ENCODE peak calls at places on chromosomes 7 and 10, in six cellular contexts. One of them, this sample, is unnamed.

GRCh38 chr10:59709472-59710125 is at the start of gene SLC16A9:
- DNase-seq in OCI-M1: peak; percentile 92
- DNase-seq in heart right ventricle: peak; percentile 57
- DNase-seq in posterior cingulate gyrus: peak; percentile 87
- DNase-seq in AG04450: no peak
- DNase-seq in stimulated activated CD4-positive, alpha-beta T cell treated with anti-CD3 and anti-CD28 coated beads, Interleukin-2, amount 100 ng/mL, for 48 hours: peak; percentile 30
- DNase-seq in this sample: peak; percentile 74

GRCh38 chr10:75497997-75498797 is 66.8 kb downstream of the LRMDA start:
- DNase-seq in OCI-M1: no peak
- DNase-seq in AG04450: no peak
- DNase-seq in stimulated activated CD4-positive, alpha-beta T cell treated with anti-CD3 and anti-CD28 coated beads, Interleukin-2, amount 100 ng/mL, for 48 hours: no peak
- DNase-seq in posterior cingulate gyrus: no peak
- DNase-seq in heart right ventricle: peak; percentile 14
- DNase-seq in this sample: peak; percentile 73

GRCh38 chr10:121138112-121138860 is 287.1 kb downstream of the WDR11 start:
- DNase-seq in AG04450: no peak
- DNase-seq in stimulated activated CD4-positive, alpha-beta T cell treated with anti-CD3 and anti-CD28 coated beads, Interleukin-2, amount 100 ng/mL, for 48 hours: no peak
- DNase-seq in posterior cingulate gyrus: no peak
- DNase-seq in OCI-M1: no peak
- DNase-seq in heart right ventricle: no peak
- DNase-seq in this sample: no peak

GRCh38 chr7:155921086-155921803 is 109.0 kb upstream of the SHH start:
- DNase-seq in posterior cingulate gyrus: no peak
- DNase-seq in heart right ventricle: no peak
- DNase-seq in stimulated activated CD4-positive, alpha-beta T cell treated with anti-CD3 and anti-CD28 coated beads, Interleukin-2, amount 100 ng/mL, for 48 hours: no peak
- DNase-seq in OCI-M1: no peak
- DNase-seq in AG04450: no peak
- DNase-seq in this sample: no peak

GRCh38 chr10:104251443-104251842 is 3.2 kb upstream of the GSTO1 start:
- DNase-seq in heart right ventricle: no peak
- DNase-seq in AG04450: no peak
- DNase-seq in posterior cingulate gyrus: no peak
- DNase-seq in OCI-M1: no peak
- DNase-seq in stimulated activated CD4-positive, alpha-beta T cell treated with anti-CD3 and anti-CD28 coated beads, Interleukin-2, amount 100 ng/mL, for 48 hours: no peak
- DNase-seq in this sample: no peak

GRCh38 chr10:73509695-73510094 is 13.9 kb upstream of the PPP3CB start:
- DNase-seq in AG04450: no peak
- DNase-seq in stimulated activated CD4-positive, alpha-beta T cell treated with anti-CD3 and anti-CD28 coated beads, Interleukin-2, amount 100 ng/mL, for 48 hours: no peak
- DNase-seq in heart right ventricle: no peak
- DNase-seq in posterior cingulate gyrus: no peak
- DNase-seq in OCI-M1: no peak
- DNase-seq in this sample: no peak

GRCh38 chr7:87506243-87507180 is 31.0 kb upstream of the ABCB4 start:
- DNase-seq in posterior cingulate gyrus: no peak
- DNase-seq in heart right ventricle: no peak
- DNase-seq in AG04450: peak; percentile 15
- DNase-seq in OCI-M1: peak; percentile 69
- DNase-seq in stimulated activated CD4-positive, alpha-beta T cell treated with anti-CD3 and anti-CD28 coated beads, Interleukin-2, amount 100 ng/mL, for 48 hours: no peak
- DNase-seq in this sample: no peak

GRCh38 chr10:131586958-131587357 is 275.4 kb upstream of the TCERG1L start:
- DNase-seq in heart right ventricle: no peak
- DNase-seq in posterior cingulate gyrus: no peak
- DNase-seq in stimulated activated CD4-positive, alpha-beta T cell treated with anti-CD3 and anti-CD28 coated beads, Interleukin-2, amount 100 ng/mL, for 48 hours: no peak
- DNase-seq in AG04450: no peak
- DNase-seq in OCI-M1: no peak
- DNase-seq in this sample: no peak

GRCh38 chr10:103551619-103552602 is 58.4 kb downstream of the NEURL1 start:
- DNase-seq in posterior cingulate gyrus: peak; percentile 73
- DNase-seq in stimulated activated CD4-positive, alpha-beta T cell treated with anti-CD3 and anti-CD28 coated beads, Interleukin-2, amount 100 ng/mL, for 48 hours: no peak
- DNase-seq in OCI-M1: peak; percentile 13
- DNase-seq in heart right ventricle: no peak
- DNase-seq in AG04450: no peak
- DNase-seq in this sample: no peak

GRCh38 chr10:101782811-101783735 is at the start of gene NPM3:
- DNase-seq in AG04450: peak; percentile 29
- DNase-seq in OCI-M1: peak; percentile 95
- DNase-seq in stimulated activated CD4-positive, alpha-beta T cell treated with anti-CD3 and anti-CD28 coated beads, Interleukin-2, amount 100 ng/mL, for 48 hours: peak; percentile 82
- DNase-seq in posterior cingulate gyrus: peak; percentile 98
- DNase-seq in heart right ventricle: peak; percentile 78
- DNase-seq in this sample: peak; percentile 92

GRCh38 chr7:103793614-103794013 is 195.8 kb downstream of the RELN start:
- DNase-seq in heart right ventricle: no peak
- DNase-seq in AG04450: no peak
- DNase-seq in stimulated activated CD4-positive, alpha-beta T cell treated with anti-CD3 and anti-CD28 coated beads, Interleukin-2, amount 100 ng/mL, for 48 hours: no peak
- DNase-seq in OCI-M1: no peak
- DNase-seq in posterior cingulate gyrus: no peak
- DNase-seq in this sample: no peak

GRCh38 chr10:44962870-44963738 is 3.5 kb downstream of the RASSF4 start:
- DNase-seq in stimulated activated CD4-positive, alpha-beta T cell treated with anti-CD3 and anti-CD28 coated beads, Interleukin-2, amount 100 ng/mL, for 48 hours: no peak
- DNase-seq in posterior cingulate gyrus: peak; percentile 91
- DNase-seq in AG04450: no peak
- DNase-seq in OCI-M1: peak; percentile 28
- DNase-seq in heart right ventricle: no peak
- DNase-seq in this sample: peak; percentile 64

GRCh38 chr7:10128748-10129147 is 844.9 kb upstream of the PHF14 start:
- DNase-seq in posterior cingulate gyrus: peak; percentile 90
- DNase-seq in AG04450: no peak
- DNase-seq in heart right ventricle: no peak
- DNase-seq in stimulated activated CD4-positive, alpha-beta T cell treated with anti-CD3 and anti-CD28 coated beads, Interleukin-2, amount 100 ng/mL, for 48 hours: no peak
- DNase-seq in OCI-M1: peak; percentile 14
- DNase-seq in this sample: no peak

GRCh38 chr10:58754419-58755180 is 241.9 kb downstream of the BICC1 start:
- DNase-seq in posterior cingulate gyrus: no peak
- DNase-seq in stimulated activated CD4-positive, alpha-beta T cell treated with anti-CD3 and anti-CD28 coated beads, Interleukin-2, amount 100 ng/mL, for 48 hours: no peak
- DNase-seq in OCI-M1: no peak
- DNase-seq in AG04450: no peak
- DNase-seq in heart right ventricle: no peak
- DNase-seq in this sample: no peak

GRCh38 chr10:1150638-1150955 is 94.4 kb downstream of the WDR37 start:
- DNase-seq in OCI-M1: no peak
- DNase-seq in stimulated activated CD4-positive, alpha-beta T cell treated with anti-CD3 and anti-CD28 coated beads, Interleukin-2, amount 100 ng/mL, for 48 hours: no peak
- DNase-seq in AG04450: no peak
- DNase-seq in posterior cingulate gyrus: peak; percentile 63
- DNase-seq in heart right ventricle: no peak
- DNase-seq in this sample: peak; percentile 39

GRCh38 chr7:84085147-84085546 is 109.4 kb downstream of the SEMA3A start:
- DNase-seq in heart right ventricle: no peak
- DNase-seq in stimulated activated CD4-positive, alpha-beta T cell treated with anti-CD3 and anti-CD28 coated beads, Interleukin-2, amount 100 ng/mL, for 48 hours: no peak
- DNase-seq in posterior cingulate gyrus: no peak
- DNase-seq in OCI-M1: peak; percentile 44
- DNase-seq in AG04450: peak; percentile 47
- DNase-seq in this sample: no peak

GRCh38 chr10:125008689-125009579 is 67.0 kb downstream of the ZRANB1 start:
- DNase-seq in posterior cingulate gyrus: peak; percentile 57
- DNase-seq in heart right ventricle: no peak
- DNase-seq in stimulated activated CD4-positive, alpha-beta T cell treated with anti-CD3 and anti-CD28 coated beads, Interleukin-2, amount 100 ng/mL, for 48 hours: no peak
- DNase-seq in AG04450: no peak
- DNase-seq in OCI-M1: no peak
- DNase-seq in this sample: no peak